ENCODE peak calls at places on chromosomes 12 and 14, in four cellular contexts. W, V, G and A are unnamed samples.

GRCh38 chr12:54425696-54426095 is 6.6 kb upstream of the ITGA5 start:
- DNase-seq in W (no peak), V (no peak), G (peak; percentile 60), A (no peak)

GRCh38 chr14:102363182-102363952 is 626 bp downstream of the TECPR2 start:
- DNase-seq in V (no peak), W (peak; percentile 31), G (peak; percentile 74), A (peak; percentile 35)

GRCh38 chr14:53950031-53950793 is 6.4 kb downstream of the BMP4 start:
- DNase-seq in W (no peak), V (no peak), G (no peak), A (no peak)

GRCh38 chr14:86541969-86542368 is 1012.0 kb downstream of the FLRT2 start:
- DNase-seq in W (no peak), V (no peak), G (no peak), A (peak; percentile 11)

GRCh38 chr14:73825551-73826188 is 26.0 kb upstream of the PTGR2 start:
- DNase-seq in G (peak; percentile 96), W (peak; percentile 82), V (peak; percentile 83), A (peak; percentile 84)

GRCh38 chr12:76135456-76135855 is 51.0 kb upstream of the NAP1L1 start:
- DNase-seq in G (no peak), W (no peak), V (no peak), A (no peak)

GRCh38 chr14:23252006-23252405 is 14.3 kb downstream of the RNF212B start:
- DNase-seq in V (no peak), G (no peak), W (no peak), A (no peak)

GRCh38 chr14:90696728-90697127 is 119.5 kb downstream of the TTC7B start:
- DNase-seq in V (no peak), W (no peak), G (no peak), A (no peak)

GRCh38 chr12:6229823-6230222 is 29.6 kb downstream of the CD9 start:
- DNase-seq in W (no peak), G (peak; percentile 96), V (no peak), A (no peak)

GRCh38 chr12:124259168-124260066 is 35.5 kb upstream of the RFLNA start:
- DNase-seq in G (no peak), V (no peak), W (no peak), A (peak; percentile 61)